ENCODE peak calls at places on chromosomes 2 and 18, in four cellular contexts. K, R, H and C are unnamed samples. For H3K4me1, the result is how much of the 10 kb centered on the place peaks cover.

GRCh38 chr2:204491528-204491927 is 53.7 kb upstream of the PARD3B start:
- DNase-seq in K (no peak), H (no peak), R (no peak), C (peak)

GRCh38 chr2:85771486-85771885 is 17.7 kb downstream of the ATOH8 start:
- DNase-seq in H (no peak), R (no peak), K (no peak), C (no peak)

GRCh38 chr18:7904529-7904928 is 337.4 kb downstream of the PTPRM start:
- DNase-seq in H (no peak), K (no peak), R (no peak), C (peak)

GRCh38 chr2:147659051-147659450 is 185.8 kb upstream of the ACVR2A start:
- DNase-seq in K (no peak), R (no peak), H (no peak), C (no peak)

GRCh38 chr2:34153484-34153883 is 554.4 kb upstream of the FAM98A start:
- DNase-seq in R (no peak), K (no peak), H (no peak), C (no peak)

GRCh38 chr18:6811816-6812215 is 82.3 kb downstream of the ARHGAP28 start:
- DNase-seq in H (no peak), K (no peak), R (no peak), C (no peak)

GRCh38 chr18:13612111-13612997 is 114.0 kb downstream of the FAM210A start:
- DNase-seq in R (no peak), H (no peak), K (peak), C (no peak)

GRCh38 chr2:182870227-182870626 is 3.8 kb upstream of the FRZB start:
- DNase-seq in H (no peak), R (peak), K (no peak), C (no peak)

GRCh38 chr2:104860141-104860790 is 6.4 kb downstream of the POU3F3 start:
- DNase-seq in H (no peak), R (no peak), K (no peak), C (no peak)

DNA sequence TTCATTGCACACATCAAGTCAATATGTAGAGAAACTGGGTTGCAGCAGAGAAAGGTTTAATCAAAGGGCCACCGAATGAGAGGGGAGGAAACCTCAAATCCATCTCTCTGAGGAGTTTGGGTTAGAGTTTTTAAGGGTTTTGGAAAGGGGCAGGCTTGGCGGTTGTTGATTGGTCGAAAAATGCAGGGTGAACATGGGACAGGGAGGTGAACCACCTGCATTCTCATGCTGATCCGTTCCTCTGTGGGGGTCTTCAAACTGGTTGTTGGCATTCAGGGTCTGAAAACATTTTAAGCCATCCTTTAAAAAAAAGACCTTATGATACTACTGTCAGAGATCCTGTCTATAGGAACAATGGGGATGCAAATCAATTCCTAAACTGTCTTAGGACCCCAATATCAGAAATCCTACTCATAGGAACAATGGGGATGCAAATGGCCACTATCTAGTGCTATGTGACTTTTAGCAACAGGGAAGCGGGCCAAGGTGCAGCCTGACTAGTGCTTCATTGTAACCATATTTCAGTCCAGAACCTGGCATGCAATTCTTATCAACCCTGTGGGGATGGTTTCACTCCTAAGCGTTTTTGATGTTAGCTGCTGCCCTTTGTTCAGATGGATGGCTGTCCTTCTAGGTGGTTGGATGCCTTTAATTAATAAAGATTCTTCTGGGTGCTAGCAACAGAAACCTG is 120.1 kb upstream of the MGAT5 start:
- DNase-seq in K (no peak), H (no peak), R (no peak), C (no peak)
- H3K4me1 ChIP-seq in K (under half), H (under half), R (under half), C (under half)

GRCh38 chr2:64860321-64860751 is 128.9 kb upstream of the SLC1A4 start:
- DNase-seq in H (no peak), R (no peak), K (peak), C (no peak)

GRCh38 chr2:64860936-64861335 is 128.3 kb upstream of the SLC1A4 start:
- DNase-seq in K (no peak), H (no peak), R (no peak), C (no peak)

GRCh38 chr2:64862623-64863022 is 126.6 kb upstream of the SLC1A4 start:
- DNase-seq in K (no peak), R (no peak), H (no peak), C (no peak)

GRCh38 chr2:64862001-64862397 is 127.2 kb upstream of the SLC1A4 start:
- DNase-seq in K (no peak), R (no peak), H (no peak), C (no peak)

DNA sequence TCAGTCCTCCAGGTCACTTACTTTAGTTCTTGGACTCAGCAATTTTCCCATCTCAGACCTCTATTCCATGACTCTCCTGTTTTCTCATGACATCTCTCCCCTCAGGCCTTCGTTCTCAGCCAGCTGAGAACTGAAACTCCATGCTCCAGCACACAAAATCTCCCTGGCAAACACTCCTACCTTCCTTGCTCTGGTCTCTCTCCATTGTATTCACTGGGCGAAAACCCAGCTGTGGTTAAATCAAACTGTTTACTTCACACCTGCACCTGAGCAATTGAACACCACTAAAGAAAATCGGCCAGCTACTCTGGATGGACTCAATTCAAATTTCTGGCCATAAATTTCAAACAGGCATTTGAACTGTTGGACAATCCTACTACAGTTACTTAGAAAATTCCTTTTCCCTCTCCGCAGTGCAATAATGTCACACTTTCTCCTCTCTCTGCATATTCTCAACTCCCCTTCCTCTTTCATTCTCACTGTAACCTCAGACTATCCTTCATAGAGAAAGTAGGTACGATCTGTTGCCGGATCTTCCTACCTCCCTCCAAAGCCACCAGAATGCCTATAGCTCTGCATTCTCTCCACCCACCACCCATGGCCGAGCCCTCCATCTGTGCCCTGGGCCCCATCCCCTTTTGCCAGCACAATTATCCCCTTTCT is 127.7 kb upstream of the SLC1A4 start:
- DNase-seq in H (no peak), R (no peak), K (no peak), C (no peak)
- H3K4me1 ChIP-seq in H (under half), R (under half), K (under half), C (half or more)

GRCh38 chr18:79439201-79440023 is 43.7 kb downstream of the NFATC1 start:
- DNase-seq in R (no peak), H (no peak), K (no peak), C (no peak)
- H3K4me1 ChIP-seq in R (under half), H (under half), K (under half), C (under half)

GRCh38 chr2:235587202-235587601 is 93.4 kb downstream of the AGAP1 start:
- DNase-seq in K (no peak), H (no peak), R (no peak), C (no peak)
- H3K4me1 ChIP-seq in K (under half), H (under half), R (under half), C (under half)

DNA sequence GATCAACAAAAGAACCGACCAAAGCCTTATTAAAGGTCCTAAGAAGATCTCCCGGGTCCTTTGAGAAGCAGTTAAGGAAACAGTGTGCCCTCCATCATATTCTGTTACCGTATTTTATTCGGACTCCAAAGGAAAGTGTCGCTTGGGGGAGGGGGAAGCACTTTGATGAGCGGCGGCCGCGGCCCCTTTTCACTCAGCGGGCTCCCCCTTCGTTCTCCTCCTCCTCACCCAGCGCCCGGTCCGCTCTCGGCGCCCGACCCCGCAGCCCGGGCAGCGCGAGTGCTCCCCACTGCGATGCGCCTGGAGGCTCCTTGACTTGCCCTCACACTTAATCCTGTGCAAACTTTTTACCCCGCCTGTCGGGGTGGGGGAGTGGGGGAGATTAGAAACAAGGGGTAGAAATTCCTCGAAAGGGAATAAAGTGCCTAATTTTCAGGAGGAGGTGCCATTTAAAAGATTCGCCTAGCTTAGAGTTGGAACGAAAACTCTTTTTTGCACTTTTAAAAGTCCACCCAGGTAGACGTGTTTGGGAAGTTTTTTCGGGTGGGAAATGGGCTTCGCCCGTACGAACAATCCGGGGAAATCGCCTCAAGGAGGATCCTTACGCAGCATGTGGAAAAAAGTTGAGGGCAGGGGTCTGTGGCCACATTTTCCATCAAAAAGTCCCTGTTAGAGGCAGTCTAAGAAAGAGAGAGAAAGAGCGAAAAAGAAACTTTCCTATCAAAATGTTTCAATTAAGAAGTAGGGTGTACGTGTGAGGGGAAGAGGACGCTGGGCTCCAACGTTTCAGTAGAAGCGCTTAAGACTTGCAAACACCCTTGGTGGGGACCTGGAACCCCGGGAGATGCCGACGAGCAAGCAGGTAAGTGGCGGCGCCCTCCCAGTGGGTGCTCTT is 1.1 kb upstream of the OTX1 start:
- DNase-seq in R (no peak), H (no peak), K (no peak), C (peak)
- H3K4me1 ChIP-seq in R (under half), H (under half), K (half or more), C (under half)

DNA sequence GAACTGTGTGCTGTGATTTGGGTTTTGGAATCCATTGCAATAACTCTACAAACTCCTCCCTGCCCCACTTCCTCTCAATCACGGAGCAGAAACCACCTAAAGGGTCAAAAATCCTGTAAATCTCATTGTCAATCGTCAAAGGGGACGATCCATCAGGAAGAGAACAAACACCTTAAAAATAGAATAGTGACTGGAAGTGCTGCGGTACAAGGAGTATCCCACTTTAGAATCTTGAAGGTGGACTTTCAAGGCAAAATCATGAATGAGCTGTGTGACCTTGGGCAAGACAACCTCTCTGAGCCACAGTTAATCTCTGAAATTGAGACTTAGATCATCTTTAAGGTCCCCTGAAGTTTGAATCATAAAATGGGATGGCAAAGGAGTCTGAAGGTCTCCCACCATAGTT is 5.9 kb downstream of the PMAIP1 start:
- DNase-seq in R (no peak), K (no peak), H (no peak), C (no peak)
- H3K4me1 ChIP-seq in R (half or more), K (under half), H (under half), C (half or more)